ENCODE peak calls at places on chromosomes 3 and 15, in four cellular contexts. P is HepG2, Z is heart left ventricle, S is tibial nerve. Y is an unnamed sample.
A peak's percentile ranks its signal among the peaks of the same experiment; 100 is the strongest.

GRCh38 chr3:184543848-184544512 is 17.6 kb upstream of the EPHB3 start:
- DNase-seq in P (peak; percentile 68), Z (peak; percentile 64), S (peak; percentile 57), Y (peak; percentile 68)

GRCh38 chr15:100940785-100941379 is 21.7 kb downstream of the LRRK1 start:
- DNase-seq in P (no peak), Z (no peak), S (no peak), Y (no peak)

GRCh38 chr15:45134682-45135604 is 5.1 kb downstream of the DUOX1 start:
- DNase-seq in P (no peak), Z (no peak), S (no peak), Y (no peak)

GRCh38 chr15:89068325-89068784 is 19.9 kb upstream of the ABHD2 start:
- DNase-seq in P (no peak), Z (no peak), S (peak; percentile 25), Y (no peak)

GRCh38 chr15:25762015-25762662 is 101.0 kb downstream of the ATP10A start:
- DNase-seq in P (no peak), Z (no peak), S (no peak), Y (no peak)

GRCh38 chr15:40051616-40052415 is 12.8 kb upstream of the SRP14 start:
- DNase-seq in P (no peak), Z (no peak), S (no peak), Y (no peak)

GRCh38 chr3:187858086-187858485 is 112.8 kb upstream of the BCL6 start:
- DNase-seq in P (no peak), Z (no peak), S (no peak), Y (no peak)

GRCh38 chr15:79962178-79962577 is 8.8 kb downstream of the BCL2A1 start:
- DNase-seq in P (no peak), Z (no peak), S (no peak), Y (no peak)

GRCh38 chr15:99328673-99329072 is 77.4 kb downstream of the LRRC28 start:
- DNase-seq in P (peak; percentile 41), Z (no peak), S (no peak), Y (no peak)

GRCh38 chr3:157077565-157077991 is 82.4 kb downstream of the CCNL1 start:
- DNase-seq in P (peak; percentile 23), Z (no peak), S (no peak), Y (no peak)
- TF ChIP-seq CTCF in P (peak; percentile 44), Z (peak; percentile 39), S (no peak), Y (no peak)

GRCh38 chr3:127440384-127440783 is 150.1 kb downstream of the TPRA1 start:
- DNase-seq in P (no peak), Z (no peak), S (no peak), Y (no peak)

GRCh38 chr3:127444761-127445160 is 145.8 kb downstream of the TPRA1 start:
- DNase-seq in P (no peak), Z (no peak), S (no peak), Y (no peak)

GRCh38 chr3:127441764-127442163 is 148.8 kb downstream of the TPRA1 start:
- DNase-seq in P (no peak), Z (no peak), S (no peak), Y (no peak)

GRCh38 chr3:127443581-127444375 is 146.8 kb downstream of the TPRA1 start:
- DNase-seq in P (no peak), Z (no peak), S (no peak), Y (no peak)

DNA sequence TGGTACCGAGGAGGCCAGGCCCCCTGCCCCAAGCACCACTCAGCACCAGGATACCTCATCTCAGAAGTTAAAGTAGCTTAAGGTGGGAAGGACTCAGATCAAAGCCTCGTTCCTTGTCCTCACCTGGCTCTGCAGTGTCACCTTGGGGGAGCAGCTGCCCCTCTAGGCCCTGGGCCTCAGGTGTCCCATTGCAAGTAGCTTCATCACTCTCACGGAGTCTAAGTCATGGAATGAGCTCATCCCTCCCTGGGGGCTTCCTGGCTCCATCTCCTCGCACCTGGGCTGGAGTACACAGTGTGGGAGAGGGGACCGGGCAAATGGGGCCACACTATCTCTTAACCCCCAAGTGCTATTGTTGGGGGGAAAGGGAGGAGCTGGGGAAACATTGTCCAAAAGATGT is 148.0 kb downstream of the TPRA1 start:
- DNase-seq in P (no peak), Z (no peak), S (no peak), Y (no peak)
- H3K27me3 ChIP-seq in P (peaks cover 7% of the 10 kb centered on the region), Z (no peaks in the 10 kb centered on the region), S (no peaks in the 10 kb centered on the region), Y (no peaks in the 10 kb centered on the region)

DNA sequence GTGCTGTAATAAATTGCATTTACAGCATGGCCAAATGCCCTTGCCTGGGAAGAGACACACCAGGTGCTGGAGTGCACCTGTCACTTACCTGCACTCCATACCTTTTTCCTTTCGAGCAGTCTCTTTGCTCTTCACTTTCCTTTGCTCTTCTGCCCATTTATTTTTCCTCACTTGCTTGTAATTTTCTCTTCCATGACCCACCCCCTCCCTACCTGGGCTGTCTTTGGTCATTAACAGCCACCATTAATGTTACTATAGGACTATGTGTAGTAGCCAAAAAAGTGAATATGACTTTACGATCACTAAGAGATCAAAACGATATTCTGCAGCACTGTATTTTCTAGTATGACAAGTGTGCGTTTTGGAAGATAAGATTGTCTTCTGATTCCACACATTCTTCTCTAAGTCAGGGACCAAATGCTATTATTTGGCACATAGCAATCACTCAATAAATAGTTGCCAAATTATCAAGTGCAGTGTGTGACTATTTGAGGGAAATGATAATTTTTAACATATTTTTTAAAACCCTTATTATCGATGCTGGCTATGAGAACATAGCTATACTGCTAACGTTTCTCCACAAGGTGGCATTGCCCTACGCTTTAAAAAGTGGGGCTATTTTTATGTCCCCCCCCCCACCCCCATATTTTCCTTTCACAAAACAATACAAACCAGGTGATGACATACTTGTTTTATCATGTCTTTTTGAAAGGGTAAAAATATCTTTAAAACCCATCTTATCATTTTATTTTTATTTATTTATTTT is 114.4 kb downstream of the GHSR start:
- DNase-seq in P (no peak), Z (no peak), S (no peak), Y (no peak)
- TF ChIP-seq CTCF in P (no peak), Z (peak; percentile 30), S (no peak), Y (no peak)

GRCh38 chr15:37107071-37107753 is 6.9 kb upstream of the MEIS2 start:
- DNase-seq in P (no peak), Z (no peak), S (no peak), Y (no peak)
- H3K27me3 ChIP-seq in P (peaks cover 24% of the 10 kb centered on the region), Z (no peaks in the 10 kb centered on the region), S (peaks cover 100% of the 10 kb centered on the region), Y (peaks cover 93% of the 10 kb centered on the region)

GRCh38 chr15:59105839-59106238 is 893 bp downstream of the CCNB2 start:
- DNase-seq in P (no peak), Z (no peak), S (no peak), Y (no peak)
- TF ChIP-seq CTCF in P (no peak), Z (no peak), S (no peak), Y (no peak)

DNA sequence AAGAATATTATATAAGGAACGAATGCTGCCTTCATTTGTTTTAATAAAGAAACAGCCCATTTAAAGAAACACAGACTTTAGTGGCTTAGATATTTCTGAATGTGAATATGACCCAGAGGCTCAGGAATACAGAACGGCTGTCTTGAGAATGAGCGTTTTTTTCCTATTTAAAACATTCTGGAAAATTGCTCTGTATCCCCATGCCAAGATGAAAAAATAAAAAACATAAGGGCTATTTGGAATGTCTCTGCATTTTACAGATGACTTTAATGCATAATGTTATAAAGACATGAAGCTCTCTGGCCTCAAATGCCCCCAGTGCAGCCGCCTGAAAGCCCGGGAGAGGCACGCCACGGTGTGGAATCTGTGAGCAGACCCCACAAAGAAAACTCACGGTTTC is 322.4 kb upstream of the ICE2 start:
- DNase-seq in P (no peak), Z (no peak), S (no peak), Y (no peak)
- H3K27me3 ChIP-seq in P (peaks cover 3% of the 10 kb centered on the region), Z (no peaks in the 10 kb centered on the region), S (no peaks in the 10 kb centered on the region), Y (no peaks in the 10 kb centered on the region)

DNA sequence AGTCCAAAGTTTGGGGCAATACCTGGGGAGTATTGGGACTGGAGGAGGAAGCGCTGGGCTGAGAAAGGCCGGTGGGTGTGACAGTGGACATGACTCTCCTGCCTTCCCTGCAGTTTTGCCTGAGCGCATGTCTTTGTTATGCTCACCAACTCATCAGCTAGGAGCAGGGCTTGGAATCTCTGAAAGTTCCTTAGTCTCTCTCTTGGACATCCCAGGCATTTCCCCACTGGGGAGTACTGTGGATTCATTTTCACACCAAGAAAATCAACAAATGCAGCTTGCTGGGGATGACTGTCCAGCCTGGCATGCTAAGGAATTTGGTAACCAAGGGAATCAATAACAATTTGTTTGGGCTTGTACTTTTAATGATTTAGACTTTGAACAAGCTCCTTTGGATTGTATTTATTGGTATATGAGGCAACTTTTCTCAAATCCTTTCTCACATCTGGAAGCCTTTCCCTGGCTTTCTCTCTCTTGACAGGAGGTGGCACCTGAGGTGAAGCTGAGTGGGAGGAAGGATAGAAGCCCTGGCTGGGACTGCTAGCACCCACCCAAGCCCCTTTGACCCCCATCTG is 48.5 kb upstream of the CHST2 start:
- DNase-seq in P (peak; percentile 24), Z (no peak), S (no peak), Y (no peak)
- TF ChIP-seq CTCF in P (no peak), Z (no peak), S (no peak), Y (no peak)

GRCh38 chr3:18441521-18441920 is 16.4 kb upstream of the SATB1 start:
- DNase-seq in P (no peak), Z (no peak), S (no peak), Y (no peak)
- H3K27me3 ChIP-seq in P (peaks cover 35% of the 10 kb centered on the region), Z (peaks cover 8% of the 10 kb centered on the region), S (peaks cover 20% of the 10 kb centered on the region), Y (no peaks in the 10 kb centered on the region)